ENCODE peak calls at places on chromosomes 3 and 15, in four cellular contexts. One of them, this sample, is unnamed.

GRCh38 chr3:50573566-50574279 is 4.4 kb downstream of the HEMK1 start:
- DNase-seq in sigmoid colon: no peak
- DNase-seq in breast epithelium: no peak
- DNase-seq in Peyer's patch: no peak
- DNase-seq in this sample: no peak

GRCh38 chr3:31553258-31553657 is 20.5 kb downstream of the STT3B start:
- DNase-seq in sigmoid colon: no peak
- DNase-seq in breast epithelium: no peak
- DNase-seq in Peyer's patch: no peak
- DNase-seq in this sample: no peak

GRCh38 chr3:155449613-155450267 is 156.3 kb upstream of the STRIT1 start:
- DNase-seq in sigmoid colon: no peak
- DNase-seq in breast epithelium: no peak
- DNase-seq in Peyer's patch: no peak
- DNase-seq in this sample: no peak

GRCh38 chr3:12993623-12994356 is 79.4 kb downstream of the IQSEC1 start:
- DNase-seq in sigmoid colon: peak
- DNase-seq in breast epithelium: no peak
- DNase-seq in Peyer's patch: peak
- DNase-seq in this sample: peak

GRCh38 chr3:5016218-5017161 is 37.3 kb downstream of the BHLHE40 start:
- DNase-seq in sigmoid colon: no peak
- DNase-seq in breast epithelium: no peak
- DNase-seq in Peyer's patch: peak
- DNase-seq in this sample: peak

GRCh38 chr15:62770111-62770660 is 272.4 kb upstream of the TPM1 start:
- DNase-seq in sigmoid colon: no peak
- DNase-seq in breast epithelium: no peak
- DNase-seq in Peyer's patch: no peak
- DNase-seq in this sample: no peak

GRCh38 chr15:78264304-78265136 is at the start of gene DNAJA4:
- DNase-seq in sigmoid colon: peak
- DNase-seq in breast epithelium: peak
- DNase-seq in Peyer's patch: peak
- DNase-seq in this sample: no peak

GRCh38 chr15:40330368-40330836 is 6.9 kb downstream of the INAFM2 start:
- DNase-seq in sigmoid colon: peak
- DNase-seq in breast epithelium: peak
- DNase-seq in Peyer's patch: no peak
- DNase-seq in this sample: no peak

GRCh38 chr3:136578290-136578689 is 173.9 kb downstream of the STAG1 start:
- DNase-seq in sigmoid colon: no peak
- DNase-seq in breast epithelium: no peak
- DNase-seq in Peyer's patch: no peak
- DNase-seq in this sample: no peak

GRCh38 chr15:74845208-74845568 is 2.2 kb upstream of the ULK3 start:
- DNase-seq in sigmoid colon: no peak
- DNase-seq in breast epithelium: no peak
- DNase-seq in Peyer's patch: no peak
- DNase-seq in this sample: no peak

GRCh38 chr3:123783050-123783724 is 100.9 kb downstream of the MYLK start:
- DNase-seq in sigmoid colon: no peak
- DNase-seq in breast epithelium: no peak
- DNase-seq in Peyer's patch: no peak
- DNase-seq in this sample: no peak

GRCh38 chr3:25429960-25430941 is 2.2 kb downstream of the RARB start:
- DNase-seq in sigmoid colon: no peak
- DNase-seq in breast epithelium: no peak
- DNase-seq in Peyer's patch: no peak
- DNase-seq in this sample: no peak

GRCh38 chr15:51869074-51869425 is 39.6 kb downstream of the TMOD3 start:
- DNase-seq in sigmoid colon: no peak
- DNase-seq in breast epithelium: no peak
- DNase-seq in Peyer's patch: peak
- DNase-seq in this sample: no peak

GRCh38 chr3:27253831-27254230 is 115.4 kb downstream of the NEK10 start:
- DNase-seq in sigmoid colon: no peak
- DNase-seq in breast epithelium: peak
- DNase-seq in Peyer's patch: peak
- DNase-seq in this sample: peak

GRCh38 chr3:61186030-61186429 is 65.2 kb downstream of the FHIT start:
- DNase-seq in sigmoid colon: no peak
- DNase-seq in breast epithelium: no peak
- DNase-seq in Peyer's patch: no peak
- DNase-seq in this sample: no peak

GRCh38 chr3:161104561-161105551 is at the start of gene B3GALNT1:
- DNase-seq in sigmoid colon: peak
- DNase-seq in breast epithelium: no peak
- DNase-seq in Peyer's patch: peak
- DNase-seq in this sample: no peak

GRCh38 chr3:63940389-63940757 is 28.2 kb upstream of the SCAANT1 start:
- DNase-seq in sigmoid colon: no peak
- DNase-seq in breast epithelium: no peak
- DNase-seq in Peyer's patch: no peak
- DNase-seq in this sample: no peak

GRCh38 chr15:41072013-41072412 is 44.1 kb downstream of the INO80 start:
- DNase-seq in sigmoid colon: no peak
- DNase-seq in breast epithelium: no peak
- DNase-seq in Peyer's patch: no peak
- DNase-seq in this sample: no peak

GRCh38 chr3:61589856-61590255 is 28.5 kb downstream of the PTPRG start:
- DNase-seq in sigmoid colon: no peak
- DNase-seq in breast epithelium: no peak
- DNase-seq in Peyer's patch: no peak
- DNase-seq in this sample: peak

GRCh38 chr15:28992996-28993719 is 107.4 kb downstream of the APBA2 start:
- DNase-seq in sigmoid colon: no peak
- DNase-seq in breast epithelium: no peak
- DNase-seq in Peyer's patch: no peak
- DNase-seq in this sample: no peak

GRCh38 chr3:53243785-53244184 is 12.0 kb downstream of the TKT start:
- DNase-seq in sigmoid colon: no peak
- DNase-seq in breast epithelium: no peak
- DNase-seq in Peyer's patch: peak
- DNase-seq in this sample: no peak

GRCh38 chr3:12833226-12834161 is 7.9 kb downstream of the RPL32 start:
- DNase-seq in sigmoid colon: no peak
- DNase-seq in breast epithelium: no peak
- DNase-seq in Peyer's patch: no peak
- DNase-seq in this sample: no peak

GRCh38 chr15:75380773-75381172 is 12.4 kb upstream of the MAN2C1 start:
- DNase-seq in sigmoid colon: no peak
- DNase-seq in breast epithelium: no peak
- DNase-seq in Peyer's patch: no peak
- DNase-seq in this sample: no peak

GRCh38 chr3:121167374-121168139 is 259.6 kb downstream of the STXBP5L start:
- DNase-seq in sigmoid colon: no peak
- DNase-seq in breast epithelium: no peak
- DNase-seq in Peyer's patch: no peak
- DNase-seq in this sample: no peak

GRCh38 chr3:172622916-172623700 is 87.8 kb downstream of the NCEH1 start:
- DNase-seq in sigmoid colon: no peak
- DNase-seq in breast epithelium: no peak
- DNase-seq in Peyer's patch: no peak
- DNase-seq in this sample: no peak

DNA sequence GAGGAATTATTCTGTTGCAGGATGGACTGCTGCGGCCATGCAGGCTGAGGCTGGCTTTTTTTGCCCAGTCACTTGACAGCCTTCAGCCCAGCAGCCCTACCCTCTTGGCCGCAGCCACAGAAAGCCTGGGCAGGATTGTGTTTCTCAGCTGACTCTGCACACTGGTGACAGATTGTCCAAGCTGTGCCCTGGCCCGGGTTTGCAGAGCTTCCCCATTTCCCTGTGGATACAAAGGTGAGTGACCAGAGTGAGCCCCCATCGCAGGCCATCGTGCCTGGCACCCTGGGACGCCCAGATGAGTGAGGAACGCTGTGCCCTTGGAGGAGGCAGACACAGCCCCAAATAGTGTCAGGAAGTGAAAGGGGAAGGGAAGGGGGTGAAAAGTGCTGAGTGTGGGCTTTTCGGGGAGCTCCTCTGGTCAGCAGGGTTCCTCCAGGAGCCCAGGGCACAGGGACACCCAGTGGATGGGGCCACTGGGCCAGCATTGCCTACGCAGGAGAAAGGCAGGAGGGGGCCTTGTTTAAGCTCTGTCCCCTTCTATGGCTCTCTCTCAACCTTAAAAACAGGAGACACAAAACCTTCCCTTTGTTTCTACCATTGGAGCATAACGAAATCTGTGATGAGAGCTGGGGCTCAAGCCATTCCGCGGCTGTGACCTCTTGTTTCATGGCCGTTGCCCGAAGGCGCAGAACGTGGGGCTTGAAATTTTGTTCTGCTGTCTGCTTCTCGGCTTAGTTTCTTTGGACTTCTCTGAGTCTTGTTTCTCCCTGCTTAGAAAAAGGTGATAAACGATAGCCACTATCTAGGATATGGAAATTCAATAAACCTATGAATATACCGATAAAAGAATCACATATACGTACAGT is 91.5 kb upstream of the MEF2A start:
- DNase-seq in sigmoid colon: peak
- DNase-seq in breast epithelium: no peak
- DNase-seq in Peyer's patch: peak
- DNase-seq in this sample: no peak
- TF ChIP-seq POLR2A in sigmoid colon: no peak
- TF ChIP-seq POLR2A in breast epithelium: no peak
- TF ChIP-seq POLR2A in Peyer's patch: no peak
- TF ChIP-seq POLR2A in this sample: no peak

GRCh38 chr15:82680200-82681102 is 29.2 kb downstream of the AP3B2 start:
- DNase-seq in sigmoid colon: peak
- DNase-seq in breast epithelium: peak
- DNase-seq in Peyer's patch: peak
- DNase-seq in this sample: no peak
- TF ChIP-seq POLR2A in sigmoid colon: no peak
- TF ChIP-seq POLR2A in breast epithelium: peak
- TF ChIP-seq POLR2A in Peyer's patch: no peak
- TF ChIP-seq POLR2A in this sample: no peak

GRCh38 chr3:102304550-102304949 is 130.3 kb upstream of the ZPLD1 start:
- DNase-seq in sigmoid colon: no peak
- DNase-seq in breast epithelium: no peak
- DNase-seq in Peyer's patch: no peak
- DNase-seq in this sample: no peak
- TF ChIP-seq POLR2A in sigmoid colon: no peak
- TF ChIP-seq POLR2A in breast epithelium: no peak
- TF ChIP-seq POLR2A in Peyer's patch: no peak
- TF ChIP-seq POLR2A in this sample: no peak

DNA sequence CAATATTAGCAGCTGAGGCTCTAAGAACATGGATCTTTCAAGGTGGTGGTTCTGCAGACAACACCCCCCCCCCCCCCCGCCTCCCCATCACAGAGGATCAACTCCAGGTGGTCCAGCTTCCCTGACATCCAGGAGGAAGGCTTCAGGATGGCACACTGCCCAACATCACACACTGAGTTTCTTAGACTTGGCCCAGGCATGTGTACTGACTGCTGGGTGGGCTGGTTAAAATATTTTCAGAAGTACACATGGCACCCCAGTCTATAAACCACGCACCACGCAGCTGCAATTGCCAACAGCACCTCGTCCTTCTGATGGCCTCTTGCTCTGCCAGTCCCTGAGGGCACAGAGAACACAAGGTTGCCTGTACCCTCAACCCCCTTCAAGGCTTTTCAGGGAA is 22.1 kb downstream of the SRPRB start:
- DNase-seq in sigmoid colon: no peak
- DNase-seq in breast epithelium: no peak
- DNase-seq in Peyer's patch: no peak
- DNase-seq in this sample: no peak
- TF ChIP-seq POLR2A in sigmoid colon: no peak
- TF ChIP-seq POLR2A in breast epithelium: no peak
- TF ChIP-seq POLR2A in Peyer's patch: no peak
- TF ChIP-seq POLR2A in this sample: no peak

DNA sequence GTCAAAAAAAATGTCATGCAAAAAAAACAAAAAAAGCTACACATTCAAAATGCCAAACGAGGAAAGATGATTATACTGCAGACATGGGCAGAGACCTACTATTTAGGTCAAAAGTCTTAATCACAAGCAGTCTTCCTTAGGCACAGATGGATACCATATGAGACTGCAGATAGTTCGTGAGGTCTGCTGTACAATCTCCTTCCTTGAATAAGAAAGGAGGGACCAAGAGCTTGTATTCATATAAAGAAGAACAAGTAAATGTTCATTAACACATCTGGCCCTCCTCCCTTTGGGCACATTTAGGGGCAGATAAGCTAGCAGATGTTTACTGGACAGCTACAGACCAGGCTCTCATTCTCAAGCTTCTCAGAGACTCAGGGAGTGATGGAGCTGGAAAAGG is 45.3 kb downstream of the ANXA2 start:
- DNase-seq in sigmoid colon: no peak
- DNase-seq in breast epithelium: no peak
- DNase-seq in Peyer's patch: no peak
- DNase-seq in this sample: no peak
- TF ChIP-seq POLR2A in sigmoid colon: no peak
- TF ChIP-seq POLR2A in breast epithelium: no peak
- TF ChIP-seq POLR2A in Peyer's patch: no peak
- TF ChIP-seq POLR2A in this sample: no peak

This sample was measured in H54.